ENCODE peak calls at places on chromosomes 11 and 22, in eight cellular contexts. D is mucosa of descending colon, V is stomach, A is right lobe of liver, F is glutamatergic neuron, I is AG10803, X is brain microvascular endothelial cell, W is WTC11. S is an unnamed sample.

GRCh38 chr11:13897606-13898276 is 64.8 kb upstream of the SPON1 start:
- DNase-seq in I (no peak), D (no peak), V (no peak), F (no peak), X (no peak), A (no peak), W (no peak), S (no peak)

GRCh38 chr11:639324-639977 is 2.4 kb downstream of the DRD4 start:
- DNase-seq in A (no peak), W (no peak), D (no peak), V (no peak), F (no peak), I (no peak), X (no peak), S (no peak)

GRCh38 chr22:38766076-38766777 is 10.4 kb upstream of the SUN2 start:
- DNase-seq in W (peak), F (peak), A (peak), X (peak), V (peak), D (peak), I (peak), S (peak)

GRCh38 chr11:82750643-82751139 is 17.0 kb upstream of the FAM181B start:
- DNase-seq in A (no peak), D (no peak), X (no peak), V (no peak), I (no peak), W (peak), F (no peak), S (no peak)

GRCh38 chr11:122108192-122108799 is 7.7 kb downstream of the BLID start:
- DNase-seq in I (no peak), V (no peak), X (peak), A (no peak), W (peak), D (no peak), F (peak), S (no peak)

GRCh38 chr11:91585035-91585801 is 639.4 kb upstream of the FAT3 start:
- DNase-seq in D (no peak), I (no peak), X (no peak), A (no peak), W (no peak), F (no peak), V (no peak), S (no peak)

GRCh38 chr11:116501728-116502127 is 271.1 kb downstream of the BUD13 start:
- DNase-seq in D (no peak), F (no peak), I (no peak), W (no peak), V (no peak), A (no peak), X (no peak), S (no peak)

GRCh38 chr11:77471520-77472234 is 2.2 kb downstream of the PAK1 start:
- DNase-seq in W (peak), A (no peak), D (no peak), F (peak), X (no peak), I (no peak), V (peak), S (no peak)

GRCh38 chr11:20116825-20117224 is 43.5 kb downstream of the DBX1 start:
- DNase-seq in D (no peak), V (no peak), I (peak), X (no peak), W (no peak), F (peak), A (no peak), S (no peak)

GRCh38 chr11:65478411-65479183 is 20.2 kb upstream of the MALAT1 start:
- DNase-seq in W (no peak), X (peak), A (peak), I (peak), V (peak), F (no peak), D (peak), S (no peak)

GRCh38 chr11:10604340-10604748 is 35.9 kb upstream of the LYVE1 start:
- DNase-seq in V (no peak), X (no peak), W (no peak), I (peak), A (no peak), D (no peak), F (no peak), S (no peak)

GRCh38 chr11:101844608-101845007 is 70.2 kb upstream of the CEP126 start:
- DNase-seq in D (no peak), X (no peak), F (no peak), I (no peak), V (no peak), A (no peak), W (no peak), S (no peak)

GRCh38 chr11:21810650-21811049 is 382.2 kb upstream of the ANO5 start:
- DNase-seq in A (no peak), F (no peak), V (no peak), W (no peak), I (no peak), D (no peak), X (no peak), S (no peak)

GRCh38 chr11:113387605-113388211 is at the start of gene ANKK1:
- DNase-seq in X (no peak), F (no peak), A (no peak), I (no peak), D (peak), W (peak), V (no peak), S (no peak)

GRCh38 chr11:122893131-122893530 is 10.6 kb downstream of the JHY start:
- DNase-seq in V (no peak), D (no peak), A (no peak), I (peak), F (no peak), X (no peak), W (no peak), S (no peak)

GRCh38 chr11:34671946-34672345 is 51.1 kb downstream of the EHF start:
- DNase-seq in D (no peak), A (no peak), X (no peak), V (no peak), I (no peak), F (no peak), W (no peak), S (no peak)

DNA sequence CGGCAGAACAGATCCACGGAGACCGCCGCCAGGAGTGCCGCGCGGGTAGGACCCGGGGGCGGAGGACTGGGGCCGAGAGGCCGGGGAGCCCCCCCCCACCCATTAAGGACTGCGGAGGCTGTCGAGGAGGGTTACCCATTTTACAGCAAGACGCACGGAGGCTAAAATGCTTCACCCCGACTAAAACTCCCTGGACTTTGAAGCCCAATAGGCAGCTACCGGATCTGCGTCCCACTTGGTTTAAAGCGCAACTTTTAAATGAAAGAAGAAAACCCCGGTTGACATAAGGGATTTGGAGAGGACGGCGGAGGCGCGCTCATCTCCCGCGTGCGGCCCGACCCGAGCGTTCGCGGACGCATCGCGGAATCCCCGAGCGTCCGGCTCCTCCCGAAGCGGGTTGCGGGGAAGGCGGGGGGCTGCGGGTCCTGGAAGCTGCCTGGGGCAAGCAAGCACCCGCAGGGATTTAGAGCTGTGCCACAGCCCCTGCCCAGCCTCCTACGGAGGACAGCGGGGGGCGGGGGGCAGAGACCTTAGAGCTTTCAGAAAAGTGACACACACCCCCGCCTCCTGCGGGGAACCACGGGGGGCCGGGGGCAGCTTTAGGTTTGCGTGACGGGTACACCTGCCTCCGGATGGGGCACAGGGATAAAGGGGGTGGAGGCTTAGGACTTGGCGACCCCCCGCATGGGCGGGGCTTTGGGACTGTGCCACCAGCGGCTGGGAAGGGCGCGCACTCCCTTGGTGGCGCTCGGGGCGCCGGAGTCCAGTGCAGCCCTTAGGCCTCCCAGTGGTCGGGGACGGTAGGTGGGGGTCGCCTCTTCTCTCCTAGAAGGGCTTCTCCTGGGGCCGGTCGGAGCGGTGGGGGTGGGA is 761 bp upstream of the CELSR1 start:
- DNase-seq in W (peak), V (no peak), I (peak), A (no peak), X (peak), F (peak), D (no peak), S (no peak)
- TF ChIP-seq CTCF in W (no peak), V (no peak), I (no peak), A (no peak), X (peak), F (no peak), D (no peak), S (no peak)

DNA sequence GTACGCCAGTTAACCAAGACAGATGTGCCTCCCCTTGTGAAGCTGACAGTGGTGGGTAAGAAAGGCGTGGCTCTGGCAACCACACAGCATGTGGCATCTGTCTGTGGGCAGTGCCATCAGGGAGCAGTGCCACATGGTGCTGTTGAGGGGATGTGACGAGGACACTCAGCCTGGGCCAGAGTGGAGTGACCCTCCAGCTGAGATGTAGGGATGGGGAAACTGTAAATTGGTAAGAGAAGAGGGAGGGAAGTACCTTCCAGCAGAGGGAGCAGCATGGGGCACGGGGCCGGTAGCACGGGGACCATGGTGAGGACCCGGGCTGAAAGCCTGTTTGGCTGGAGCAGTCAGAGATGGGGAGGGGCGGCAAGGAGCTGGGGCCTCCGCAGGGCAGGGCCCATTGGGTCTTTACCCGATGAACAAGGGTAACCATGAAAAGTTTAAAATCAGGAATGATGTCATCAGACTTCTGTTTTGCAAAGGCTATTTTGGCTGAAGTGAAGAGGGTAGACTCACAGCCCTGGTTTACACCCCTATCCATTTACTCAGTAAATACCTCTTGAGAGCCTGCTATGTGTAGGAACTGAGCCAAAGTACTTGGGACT is 10.4 kb downstream of the TMPRSS6 start:
- DNase-seq in W (peak), X (no peak), V (no peak), I (no peak), D (no peak), A (no peak), F (no peak), S (no peak)
- TF ChIP-seq CTCF in W (no peak), X (peak), V (no peak), I (no peak), D (no peak), A (no peak), F (no peak), S (peak)

DNA sequence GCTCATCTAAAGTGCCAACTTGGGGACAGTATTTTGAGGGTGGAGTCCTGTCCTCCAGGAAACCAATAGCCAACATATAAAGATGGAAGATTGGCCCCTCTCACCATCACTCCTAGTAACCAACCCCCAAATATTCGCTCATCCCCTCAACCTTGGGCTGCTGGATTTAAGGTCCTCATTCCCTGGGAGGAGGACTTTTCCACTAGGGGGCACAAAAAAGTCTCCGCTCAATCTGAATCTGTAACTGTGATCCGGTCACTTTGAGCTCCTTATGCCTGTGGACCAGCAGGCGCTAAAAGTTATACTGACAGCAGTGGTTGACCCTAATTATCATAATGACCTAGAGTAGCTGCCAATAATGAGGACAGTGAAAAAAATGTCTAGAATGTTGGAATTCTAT is 20.5 kb upstream of the CLPB start:
- DNase-seq in W (peak), I (no peak), A (no peak), F (no peak), X (no peak), V (no peak), D (no peak), S (no peak)
- TF ChIP-seq CTCF in W (no peak), I (peak), A (no peak), F (no peak), X (peak), V (no peak), D (no peak), S (no peak)

GRCh38 chr22:30452861-30453260 is 19.0 kb downstream of the SEC14L3 start:
- DNase-seq in X (no peak), A (no peak), I (no peak), W (no peak), V (no peak), F (no peak), D (no peak), S (no peak)

GRCh38 chr22:30459206-30460052 is 12.4 kb downstream of the SEC14L3 start:
- DNase-seq in A (no peak), F (no peak), V (no peak), W (peak), I (no peak), D (no peak), X (no peak), S (no peak)

GRCh38 chr22:30457964-30458363 is 13.9 kb downstream of the SEC14L3 start:
- DNase-seq in A (peak), D (no peak), I (no peak), W (no peak), X (peak), F (no peak), V (no peak), S (no peak)

DNA sequence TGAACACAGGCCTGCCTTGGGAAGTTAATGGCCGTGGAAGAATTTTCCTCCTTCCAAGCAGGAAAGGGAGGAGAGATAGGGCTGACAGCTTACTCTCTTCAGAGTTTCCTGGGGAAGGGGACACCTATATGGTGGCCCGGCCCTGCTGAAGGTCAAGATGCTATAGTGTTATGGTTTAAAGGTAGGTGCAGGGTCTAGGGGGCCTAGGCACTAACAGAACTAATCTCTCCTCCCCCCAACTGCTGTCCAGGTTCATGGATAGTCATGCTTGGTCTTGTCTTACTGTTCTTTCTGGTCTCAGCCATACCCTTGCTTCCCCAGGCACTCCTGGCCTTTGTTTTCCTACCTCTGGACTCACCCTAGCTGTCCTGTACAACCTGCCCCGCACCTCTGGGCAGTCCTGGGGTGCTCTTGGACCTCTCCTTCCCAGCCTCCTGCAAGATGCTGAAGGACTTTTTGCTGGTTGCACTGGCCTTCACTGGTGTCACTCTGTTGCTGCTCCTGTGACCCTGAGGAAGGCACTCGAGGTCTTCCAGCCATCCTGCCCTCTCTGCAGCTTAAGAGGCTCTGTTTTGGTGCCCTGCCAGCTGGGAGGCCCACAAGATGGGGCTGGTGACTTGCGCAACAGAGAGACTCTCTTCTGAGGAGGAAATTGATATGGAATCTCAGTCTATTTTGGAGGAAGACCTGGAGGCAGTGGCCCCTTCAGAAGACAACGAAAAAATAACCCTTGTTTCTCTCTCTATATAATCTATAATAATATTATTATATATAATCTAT is 17.9 kb downstream of the SEC14L3 start:
- DNase-seq in I (no peak), X (no peak), A (no peak), D (no peak), F (no peak), V (no peak), W (no peak), S (no peak)
- TF ChIP-seq CTCF in I (no peak), X (no peak), A (no peak), D (no peak), F (no peak), V (no peak), W (no peak), S (no peak)

GRCh38 chr22:37139762-37140161 is 10.0 kb downstream of the IL2RB start:
- DNase-seq in D (no peak), W (no peak), X (no peak), I (no peak), F (no peak), V (no peak), A (no peak), S (peak)
- TF ChIP-seq CTCF in D (no peak), W (no peak), X (no peak), I (no peak), F (no peak), V (no peak), A (no peak), S (no peak)

GRCh38 chr11:72823105-72823804 is 9.0 kb downstream of the ATG16L2 start:
- DNase-seq in F (no peak), W (no peak), A (no peak), D (no peak), X (no peak), I (no peak), V (no peak), S (no peak)

GRCh38 chr11:72824020-72824419 is 9.8 kb downstream of the ATG16L2 start:
- DNase-seq in W (no peak), A (no peak), I (no peak), D (no peak), X (no peak), F (no peak), V (no peak), S (no peak)

GRCh38 chr11:72821221-72821919 is 7.2 kb downstream of the ATG16L2 start:
- DNase-seq in V (peak), F (no peak), W (no peak), I (no peak), A (peak), D (peak), X (no peak), S (no peak)

GRCh38 chr11:72820439-72821139 is 6.4 kb downstream of the ATG16L2 start:
- DNase-seq in D (no peak), A (no peak), I (no peak), V (no peak), W (no peak), X (no peak), F (no peak), S (no peak)

DNA sequence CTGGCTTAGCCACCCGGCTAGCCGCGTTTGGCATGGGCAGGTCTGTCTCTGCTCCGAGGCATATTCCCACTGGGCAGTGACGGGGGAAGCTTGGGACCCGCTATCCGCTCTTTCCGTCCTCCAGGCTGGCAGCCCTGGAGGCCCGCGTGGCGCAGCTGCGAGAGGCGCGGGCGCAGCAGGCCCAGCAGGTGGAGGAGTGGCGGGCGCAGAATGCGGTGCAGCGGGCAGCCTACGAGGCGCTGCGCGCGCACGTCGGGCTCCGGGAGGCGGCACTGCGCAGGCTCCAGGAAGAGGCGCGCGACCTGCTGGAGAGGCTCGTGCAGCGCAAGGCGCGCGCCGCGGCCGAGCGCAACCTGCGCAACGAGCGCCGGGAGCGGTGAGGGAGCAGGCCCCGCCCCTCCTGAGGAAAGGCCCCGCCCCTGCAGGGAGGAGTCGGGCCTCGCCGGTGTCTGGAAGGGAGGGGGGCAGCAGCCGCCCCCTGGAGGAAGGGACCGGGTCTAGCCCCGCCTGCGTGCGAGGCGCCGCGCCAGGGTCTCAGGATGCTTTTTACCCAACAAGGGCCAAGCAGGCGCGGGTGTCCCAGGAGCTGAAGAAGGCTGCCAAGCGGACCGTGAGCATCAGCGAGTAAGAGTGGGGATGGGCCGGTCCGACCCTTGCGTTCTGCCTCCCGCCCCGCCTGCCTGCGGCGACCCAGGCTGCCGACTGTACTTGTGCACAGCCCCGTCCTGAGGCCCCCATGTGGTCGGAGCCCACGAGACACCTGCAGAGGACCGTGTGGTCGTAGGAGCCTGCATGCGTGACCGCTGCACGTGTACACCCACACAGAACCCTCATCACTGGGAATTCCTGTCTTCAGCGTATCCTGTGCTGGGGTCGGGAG is 7.9 kb downstream of the ATG16L2 start:
- DNase-seq in W (peak), A (peak), I (peak), F (peak), X (peak), D (peak), V (peak), S (peak)
- TF ChIP-seq CTCF in W (no peak), A (peak), I (no peak), F (peak), X (peak), D (no peak), V (no peak), S (no peak)

GRCh38 chr22:37696657-37697539 is at the start of gene TRIOBP:
- DNase-seq in F (peak), D (peak), W (peak), X (peak), A (peak), V (peak), I (peak), S (peak)
- TF ChIP-seq CTCF in F (peak), D (peak), W (no peak), X (peak), A (peak), V (no peak), I (peak), S (peak)

S was measured in GM10248.